ENCODE peak calls at places on chromosome 22, in four cellular contexts. N, R, P and A are unnamed samples.
A peak's percentile ranks its signal among the peaks of the same experiment; 100 is the strongest.

GRCh38 chr22:50247748-50248147 is 2.9 kb upstream of the TUBGCP6 start:
- DNase-seq in N (peak; percentile 78), R (peak; percentile 84), P (peak; percentile 43), A (peak; percentile 89)

GRCh38 chr22:27377501-27377900 is 424.1 kb downstream of the MN1 start:
- DNase-seq in N (peak; percentile 41), R (no peak), P (no peak), A (no peak)

GRCh38 chr22:21868651-21869050 is 1.2 kb upstream of the MAPK1 start:
- DNase-seq in N (no peak), R (no peak), P (no peak), A (no peak)

GRCh38 chr22:27170491-27170890 is 513.1 kb downstream of the MIAT start:
- DNase-seq in N (no peak), R (no peak), P (no peak), A (no peak)

GRCh38 chr22:32482708-32483107 is 8.1 kb downstream of the FBXO7 start:
- DNase-seq in N (no peak), R (no peak), P (no peak), A (no peak)

GRCh38 chr22:39422721-39423120 is 23.1 kb downstream of the TAB1 start:
- DNase-seq in N (no peak), R (no peak), P (no peak), A (no peak)

GRCh38 chr22:20237480-20238440 is 30.4 kb downstream of the RTN4R start:
- DNase-seq in N (no peak), R (no peak), P (no peak), A (no peak)

GRCh38 chr22:39176673-39177455 is 24.4 kb upstream of the CBX7 start:
- DNase-seq in N (no peak), R (peak; percentile 76), P (no peak), A (no peak)

GRCh38 chr22:22070371-22070824 is 87.8 kb upstream of the TOP3B start:
- DNase-seq in N (no peak), R (no peak), P (no peak), A (peak; percentile 81)

GRCh38 chr22:42887523-42888507 is 30.7 kb upstream of the ARFGAP3 start:
- DNase-seq in N (peak; percentile 82), R (no peak), P (peak; percentile 71), A (no peak)

GRCh38 chr22:17638182-17638431 is 450 bp upstream of the BCL2L13 start:
- DNase-seq in N (no peak), R (no peak), P (no peak), A (no peak)

GRCh38 chr22:24393012-24393559 is 34.3 kb upstream of the ADORA2A start:
- DNase-seq in N (no peak), R (no peak), P (no peak), A (no peak)

GRCh38 chr22:50621948-50622722 is 5.8 kb downstream of the ARSA start:
- DNase-seq in N (peak; percentile 63), R (peak; percentile 62), P (no peak), A (no peak)

GRCh38 chr22:26226538-26227297 is 57.5 kb downstream of the SEZ6L start:
- DNase-seq in N (no peak), R (no peak), P (no peak), A (no peak)

GRCh38 chr22:19596680-19597398 is 72.6 kb upstream of the CLDN5 start:
- DNase-seq in N (no peak), R (no peak), P (no peak), A (no peak)

GRCh38 chr22:33666661-33667619 is 253.3 kb downstream of the LARGE1 start:
- DNase-seq in N (peak; percentile 39), R (no peak), P (no peak), A (no peak)

GRCh38 chr22:23177197-23177596 is 3.1 kb upstream of the BCR start:
- DNase-seq in N (no peak), R (no peak), P (no peak), A (no peak)

GRCh38 chr22:20084547-20085413 is 4.7 kb downstream of the DGCR8 start:
- DNase-seq in N (peak; percentile 52), R (peak; percentile 35), P (no peak), A (no peak)

GRCh38 chr22:19890502-19891349 is 36.1 kb upstream of the GNB1L start:
- DNase-seq in N (no peak), R (peak; percentile 67), P (no peak), A (no peak)

GRCh38 chr22:31853736-31854500 is 90.4 kb upstream of the YWHAH start:
- DNase-seq in N (no peak), R (no peak), P (no peak), A (no peak)

GRCh38 chr22:39236321-39237275 is 8.2 kb downstream of the PDGFB start:
- DNase-seq in N (peak; percentile 76), R (peak; percentile 59), P (peak; percentile 54), A (no peak)

GRCh38 chr22:50627914-50628542 is at the start of gene ARSA:
- DNase-seq in N (peak; percentile 82), R (peak; percentile 95), P (peak; percentile 90), A (peak; percentile 78)

GRCh38 chr22:19610518-19611253 is 86.5 kb upstream of the CLDN5 start:
- DNase-seq in N (no peak), R (no peak), P (no peak), A (no peak)

GRCh38 chr22:20571531-20572007 is 64.2 kb downstream of the MED15 start:
- DNase-seq in N (peak; percentile 43), R (no peak), P (no peak), A (no peak)

GRCh38 chr22:36206255-36206654 is 4.6 kb upstream of the APOL4 start:
- DNase-seq in N (no peak), R (no peak), P (no peak), A (no peak)

GRCh38 chr22:24471570-24471969 is 23.6 kb upstream of the UPB1 start:
- DNase-seq in N (no peak), R (peak; percentile 86), P (no peak), A (no peak)

GRCh38 chr22:19707347-19708322 is 6.7 kb upstream of the SEPTIN5 start:
- DNase-seq in N (no peak), R (peak; percentile 63), P (no peak), A (peak; percentile 44)

GRCh38 chr22:21455334-21456089 is 11.7 kb upstream of the TMEM191C start:
- DNase-seq in N (no peak), R (peak; percentile 48), P (peak; percentile 18), A (peak; percentile 33)

GRCh38 chr22:30636226-30637077 is 871 bp downstream of the SLC35E4 start:
- DNase-seq in N (peak; percentile 28), R (peak; percentile 80), P (peak; percentile 43), A (no peak)

GRCh38 chr22:42419328-42419881 is 12.8 kb downstream of the NFAM1 start:
- DNase-seq in N (no peak), R (peak; percentile 92), P (no peak), A (no peak)

DNA sequence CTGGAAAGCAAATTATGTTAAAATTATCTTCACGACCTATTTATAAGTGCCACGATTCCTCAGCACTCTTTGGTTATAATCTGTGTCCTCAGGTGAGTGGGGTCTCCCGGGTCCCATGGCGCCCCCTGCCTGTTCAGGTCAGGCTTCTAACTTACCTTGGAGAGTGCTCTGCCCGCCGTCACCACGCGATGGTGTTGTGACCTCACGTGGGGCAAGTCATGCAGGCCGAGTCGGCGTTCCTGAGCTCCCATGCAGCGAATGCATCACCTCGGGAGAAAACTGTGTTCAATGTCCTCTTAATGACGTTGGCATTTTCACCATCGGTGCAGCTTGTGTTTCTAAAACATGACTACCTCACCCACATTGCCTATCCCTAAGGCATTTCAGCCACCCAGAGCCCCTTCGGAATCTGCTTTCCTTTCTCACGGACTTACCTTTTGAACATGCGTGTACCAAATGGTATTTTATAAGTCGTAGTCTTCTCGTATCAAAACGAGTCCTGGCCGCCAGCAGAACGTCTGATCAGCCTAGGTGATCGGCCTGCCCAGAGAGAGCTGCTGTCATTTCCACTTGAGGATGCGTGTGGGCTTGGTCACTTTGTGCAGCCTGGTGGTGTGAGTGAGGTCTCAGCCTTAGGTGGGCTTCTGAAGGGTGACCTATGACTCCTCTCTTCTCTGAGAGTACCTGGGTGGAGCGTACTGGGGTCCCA is 64.8 kb downstream of the TBC1D22A start:
- DNase-seq in N (no peak), R (no peak), P (no peak), A (no peak)
- TF ChIP-seq CTCF in N (no peak), R (no peak), P (no peak), A (no peak)

GRCh38 chr22:28920757-28921584 is 37.6 kb downstream of the ZNRF3 start:
- DNase-seq in N (no peak), R (no peak), P (no peak), A (no peak)

GRCh38 chr22:28911279-28911640 is 27.9 kb downstream of the ZNRF3 start:
- DNase-seq in N (no peak), R (no peak), P (no peak), A (no peak)

GRCh38 chr22:28911777-28912669 is 28.7 kb downstream of the ZNRF3 start:
- DNase-seq in N (no peak), R (no peak), P (no peak), A (no peak)

GRCh38 chr22:28917747-28918543 is 34.6 kb downstream of the ZNRF3 start:
- DNase-seq in N (peak; percentile 57), R (no peak), P (peak; percentile 45), A (no peak)

GRCh38 chr22:28915969-28916368 is 32.6 kb downstream of the ZNRF3 start:
- DNase-seq in N (no peak), R (no peak), P (no peak), A (no peak)
- H3K4me1 ChIP-seq in N (peaks cover 74% of the 10 kb centered on the region), R (peaks cover 40% of the 10 kb centered on the region), P (peaks cover 19% of the 10 kb centered on the region), A (peaks cover 8% of the 10 kb centered on the region)

GRCh38 chr22:37491559-37492427 is 5.6 kb upstream of the MFNG start:
- DNase-seq in N (no peak), R (no peak), P (no peak), A (no peak)

GRCh38 chr22:37491106-37491505 is 4.9 kb upstream of the MFNG start:
- DNase-seq in N (no peak), R (no peak), P (no peak), A (no peak)

GRCh38 chr22:37489994-37490393 is 3.8 kb upstream of the MFNG start:
- DNase-seq in N (no peak), R (no peak), P (no peak), A (no peak)

GRCh38 chr22:37493979-37494378 is 7.8 kb upstream of the MFNG start:
- DNase-seq in N (no peak), R (no peak), P (no peak), A (no peak)

GRCh38 chr22:37492428-37493344 is 6.5 kb upstream of the MFNG start:
- DNase-seq in N (no peak), R (no peak), P (peak; percentile 47), A (no peak)
- TF ChIP-seq CTCF in N (peak; percentile 20), R (no peak), P (no peak), A (peak; percentile 31)

GRCh38 chr22:37930952-37931440 is 22.4 kb downstream of the C22orf23 start:
- DNase-seq in N (no peak), R (no peak), P (no peak), A (no peak)

GRCh38 chr22:37930270-37930951 is 23.0 kb downstream of the C22orf23 start:
- DNase-seq in N (no peak), R (peak; percentile 59), P (no peak), A (peak; percentile 47)

GRCh38 chr22:37927129-37927936 is 21.2 kb downstream of the MICALL1 start:
- DNase-seq in N (no peak), R (peak; percentile 70), P (no peak), A (no peak)

GRCh38 chr22:37931893-37932389 is 21.5 kb downstream of the C22orf23 start:
- DNase-seq in N (no peak), R (peak; percentile 72), P (peak; percentile 70), A (no peak)

DNA sequence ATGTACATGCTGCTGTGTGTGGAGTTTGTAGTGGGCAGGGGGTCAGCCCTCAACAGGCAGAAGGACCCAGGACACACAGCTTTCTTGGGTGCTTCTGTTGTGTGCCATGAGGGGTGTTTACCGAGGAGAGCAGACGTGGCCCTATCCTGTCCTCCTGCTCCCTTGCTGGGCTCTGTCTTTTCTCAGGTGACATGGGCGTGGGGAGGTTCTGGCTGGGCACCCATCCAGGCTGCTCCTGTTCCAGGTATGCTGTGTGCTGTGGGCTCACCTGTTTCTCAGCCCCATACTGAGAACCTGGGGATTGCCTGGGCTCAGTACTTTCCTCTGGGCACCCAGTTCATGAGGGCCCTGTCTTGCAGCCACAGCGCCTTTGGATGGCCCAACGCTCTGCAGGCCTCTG is 23.3 kb downstream of the MICALL1 start:
- DNase-seq in N (peak; percentile 88), R (no peak), P (no peak), A (no peak)
- H3K4me1 ChIP-seq in N (peaks cover 92% of the 10 kb centered on the region), R (peaks cover 12% of the 10 kb centered on the region), P (peaks cover 29% of the 10 kb centered on the region), A (peaks cover 4% of the 10 kb centered on the region)